ENCODE peak calls at places on chromosome 2, in ten cellular contexts. O is left lung, U is mammary epithelial cell, S is IMR-90, G is GM23338, C is Peyer's patch, Z is PC-3, V is fibroblast of lung, R is esophagus squamous epithelium, W is GM23248. P is an unnamed sample. For H3K27me3, the result is how much of the 10 kb centered on the place peaks cover.

GRCh38 chr2:199979398-199979797 is 24.0 kb downstream of the MAIP1 start:
- DNase-seq in G (no peak), O (no peak), R (no peak), V (no peak), U (no peak), S (no peak), W (peak), C (no peak), Z (no peak), P (no peak)

GRCh38 chr2:234388591-234388990 is 108.3 kb downstream of the ARL4C start:
- DNase-seq in V (peak), S (no peak), R (no peak), C (no peak), U (no peak), G (no peak), O (no peak), Z (no peak), W (peak), P (no peak)

GRCh38 chr2:8836979-8837794 is at the start of gene KIDINS220:
- DNase-seq in S (peak), Z (peak), W (peak), V (peak), R (peak), U (peak), C (peak), G (peak), O (peak), P (peak)

GRCh38 chr2:64402876-64403275 is 51.1 kb upstream of the LGALSL start:
- DNase-seq in O (no peak), V (peak), C (no peak), U (no peak), W (peak), G (no peak), S (no peak), R (no peak), Z (peak), P (no peak)

GRCh38 chr2:158691619-158692018 is 103.5 kb upstream of the DAPL1 start:
- DNase-seq in W (no peak), S (no peak), U (no peak), C (no peak), Z (no peak), V (no peak), R (no peak), G (no peak), O (no peak), P (no peak)

GRCh38 chr2:102050854-102051391 is 59.2 kb downstream of the IL1R2 start:
- DNase-seq in U (no peak), O (no peak), R (no peak), W (peak), V (peak), S (peak), Z (no peak), G (no peak), C (no peak), P (peak)

GRCh38 chr2:233114421-233114861 is 54.3 kb downstream of the INPP5D start:
- DNase-seq in Z (no peak), C (no peak), U (no peak), R (no peak), O (no peak), G (no peak), S (no peak), W (no peak), V (no peak), P (no peak)

GRCh38 chr2:67560818-67561221 is 163.7 kb downstream of the ETAA1 start:
- DNase-seq in O (no peak), G (no peak), U (no peak), R (no peak), W (no peak), S (peak), C (no peak), V (peak), Z (no peak), P (no peak)

GRCh38 chr2:109256921-109257320 is 127.9 kb downstream of the SH3RF3 start:
- DNase-seq in S (peak), C (no peak), W (peak), O (no peak), V (peak), R (no peak), U (no peak), G (no peak), Z (no peak), P (no peak)

GRCh38 chr2:110720547-110720946 is 11.8 kb upstream of the ACOXL start:
- DNase-seq in W (no peak), G (no peak), Z (no peak), R (no peak), U (no peak), C (no peak), O (no peak), V (no peak), S (no peak), P (no peak)

DNA sequence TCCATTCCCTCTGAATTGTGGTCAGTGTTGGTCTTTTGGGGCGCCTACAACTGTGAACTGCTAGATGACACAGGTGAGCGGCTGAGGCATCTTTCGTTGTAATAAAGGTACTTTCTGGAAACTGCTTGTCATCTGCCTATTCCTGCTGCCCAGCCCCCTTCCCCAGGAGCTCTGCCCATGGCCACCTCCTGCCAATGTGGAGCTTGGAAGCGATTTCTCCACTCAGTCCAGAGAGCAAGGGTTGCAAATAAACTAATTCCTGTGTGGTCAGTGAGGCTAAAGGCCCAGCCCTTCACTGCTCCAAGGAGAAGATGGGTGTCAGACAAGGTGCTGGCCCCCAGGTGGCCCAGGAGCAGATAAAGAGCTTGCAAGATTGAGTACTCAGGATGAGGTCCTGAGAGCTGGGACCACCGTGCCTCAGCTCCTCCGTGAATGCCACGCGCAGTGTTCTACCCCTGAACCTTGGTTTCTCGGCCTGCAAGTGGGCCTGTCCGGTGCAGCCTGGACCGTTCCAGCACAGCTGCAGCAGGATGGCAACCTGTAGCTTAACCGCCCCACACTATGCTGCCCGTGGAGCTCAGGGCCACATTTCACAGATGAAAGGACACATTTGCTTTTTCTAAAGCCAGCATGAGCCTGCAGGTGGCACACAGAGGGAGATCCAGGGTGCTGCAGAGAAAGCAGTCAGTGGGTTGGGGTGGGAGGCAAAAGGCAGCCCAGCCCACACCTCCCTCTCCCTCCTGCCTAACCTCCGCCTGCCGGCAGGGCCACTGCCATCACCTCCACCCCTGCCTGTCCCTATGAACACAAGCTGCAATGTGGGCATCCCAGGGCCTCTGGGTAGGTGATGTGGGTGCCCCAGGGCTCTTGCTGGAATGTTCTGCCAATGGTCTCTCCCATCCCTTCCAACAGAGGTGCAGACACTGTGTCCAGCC is 78.7 kb upstream of the OTOF start:
- DNase-seq in U (no peak), S (no peak), C (peak), R (no peak), W (no peak), O (peak), V (no peak), Z (no peak), G (no peak), P (no peak)
- H3K4me3 ChIP-seq in U (no peak), S (no peak), C (no peak), R (no peak), W (no peak), O (no peak), V (no peak), Z (no peak), G (no peak), P (no peak)

GRCh38 chr2:96668771-96669170 is 26.2 kb downstream of the FER1L5 start:
- DNase-seq in C (no peak), R (no peak), Z (no peak), S (no peak), V (no peak), O (no peak), U (no peak), W (no peak), G (no peak), P (no peak)
- H3K27ac ChIP-seq in C (no peak), R (no peak), Z (no peak), S (no peak), V (no peak), O (no peak), U (no peak), W (no peak), G (no peak), P (no peak)

DNA sequence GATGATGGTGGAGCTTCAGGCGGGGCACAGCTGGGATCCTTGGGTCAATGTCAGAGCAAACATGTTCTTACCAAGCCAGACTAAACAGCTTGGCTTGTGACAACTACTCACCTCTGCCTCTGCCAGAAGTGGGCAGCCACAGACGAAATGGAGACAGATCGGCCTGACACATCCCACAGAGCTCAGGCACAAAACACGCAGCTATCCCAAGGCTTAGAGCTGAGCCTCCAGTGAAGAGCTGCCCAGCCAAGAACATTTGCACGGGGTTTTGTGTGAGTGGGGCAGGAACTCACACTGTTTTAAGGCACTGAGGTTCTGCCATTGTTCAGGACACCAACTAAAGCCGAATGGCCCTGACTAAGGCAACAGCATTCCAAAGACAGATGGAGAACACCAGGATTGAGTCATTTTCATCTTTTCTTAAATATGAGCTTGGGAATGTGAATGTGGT is 12.8 kb downstream of the PXDN start:
- DNase-seq in S (peak), R (no peak), C (no peak), O (no peak), Z (peak), V (peak), U (no peak), W (peak), G (no peak), P (peak)
- H3K27me3 ChIP-seq in S (under half), R (under half), C (under half), O (under half), Z (under half), V (under half), U (under half), W (under half), G (under half), P (under half)

DNA sequence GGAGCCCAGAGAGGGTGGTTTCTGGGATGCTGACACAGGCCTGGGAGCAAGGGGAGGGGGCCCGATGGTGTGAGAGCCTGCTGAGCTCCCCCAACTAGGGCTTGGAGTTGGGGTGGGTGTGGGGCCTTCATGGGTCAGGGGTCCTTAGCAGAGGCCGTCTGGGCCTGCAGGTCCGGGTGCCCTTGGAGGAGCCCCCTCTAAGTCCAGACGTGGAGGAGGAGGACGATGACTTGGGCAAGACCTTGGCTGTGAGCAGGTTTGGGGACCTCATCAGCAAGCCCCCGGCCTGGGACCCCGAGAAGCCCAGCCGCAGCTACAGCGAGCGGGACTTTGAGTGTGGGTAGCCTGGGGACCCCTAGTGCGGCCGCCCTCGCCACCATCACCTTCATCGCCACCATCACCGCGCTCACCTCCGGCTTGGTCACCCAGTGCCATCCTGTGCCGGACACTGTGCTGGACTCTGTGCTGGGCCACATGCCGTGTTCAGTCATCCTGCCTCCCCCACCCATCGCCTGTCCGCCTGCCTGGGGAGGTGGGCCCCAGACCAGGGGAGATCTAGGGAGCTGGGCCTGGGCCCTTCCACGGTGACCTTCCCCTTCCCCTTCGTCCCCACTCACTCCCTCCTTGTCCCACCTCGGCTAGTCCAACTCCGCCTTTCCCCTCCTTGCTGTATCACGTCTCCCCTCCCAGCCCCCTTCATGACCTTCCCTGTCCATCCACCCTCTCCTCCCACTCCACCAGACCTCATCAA is 980 bp downstream of the SLC4A3 start:
- DNase-seq in S (no peak), C (no peak), G (no peak), R (no peak), Z (no peak), W (no peak), U (no peak), O (peak), V (no peak), P (peak)
- H3K4me3 ChIP-seq in S (peak), C (no peak), G (peak), R (no peak), Z (peak), W (no peak), U (peak), O (no peak), V (peak), P (peak)

DNA sequence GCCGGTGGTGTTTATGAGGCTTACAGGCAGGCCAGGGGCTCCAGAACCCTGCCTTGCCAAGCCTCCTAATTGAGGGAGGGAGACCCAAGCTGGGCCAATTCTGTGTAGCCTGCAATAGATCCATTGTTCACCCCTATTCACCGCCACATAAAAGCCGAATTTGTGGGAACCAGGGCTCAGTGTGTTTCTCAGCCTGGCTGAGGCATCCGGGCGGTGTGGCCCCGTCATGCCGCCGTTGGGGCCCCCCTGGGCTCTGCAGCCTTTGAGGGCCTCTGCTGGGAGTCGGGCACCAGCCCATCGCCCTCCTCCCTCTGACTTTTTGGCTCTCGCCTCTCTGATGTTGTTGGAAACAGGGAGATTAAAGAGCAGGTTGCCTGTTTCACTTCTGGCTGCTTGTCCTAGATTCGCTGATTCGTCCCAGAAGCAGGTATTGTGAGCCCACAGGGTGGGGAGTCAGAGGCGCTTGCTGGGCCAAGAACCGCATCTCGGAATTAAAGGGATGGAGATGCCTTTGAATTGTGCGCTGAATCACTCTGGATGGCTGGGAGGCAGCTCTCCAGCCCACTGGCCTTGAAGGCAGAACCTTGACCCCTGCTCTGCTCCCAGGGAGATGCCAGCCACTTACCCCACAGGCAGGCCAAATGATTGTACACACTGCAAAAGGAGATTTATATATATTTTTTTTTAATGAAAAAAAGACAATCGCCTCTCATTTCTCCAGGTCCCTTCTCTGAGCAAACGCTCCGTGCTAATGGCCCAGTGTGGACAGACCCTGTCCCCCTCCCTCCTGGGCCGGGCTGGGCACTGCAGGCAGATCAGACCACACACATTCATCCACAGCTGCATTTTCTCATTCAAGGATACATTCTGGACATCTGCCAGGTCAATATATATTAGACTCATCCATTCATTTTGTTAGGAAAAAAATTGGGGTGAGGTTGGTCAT is 14.9 kb upstream of the OTOS start:
- DNase-seq in W (no peak), U (no peak), R (no peak), G (no peak), V (no peak), Z (no peak), C (peak), S (peak), O (peak), P (no peak)
- H3K27ac ChIP-seq in W (no peak), U (no peak), R (no peak), G (no peak), V (no peak), Z (no peak), C (no peak), S (no peak), O (no peak), P (no peak)

GRCh38 chr2:186696804-186697203 is 2.9 kb downstream of the FAM171B start:
- DNase-seq in C (no peak), V (no peak), Z (no peak), U (no peak), W (no peak), O (no peak), R (no peak), S (no peak), G (no peak), P (no peak)

GRCh38 chr2:186697536-186697935 is 3.7 kb downstream of the FAM171B start:
- DNase-seq in G (no peak), C (no peak), Z (peak), O (no peak), W (peak), V (no peak), S (peak), R (no peak), U (peak), P (no peak)

GRCh38 chr2:186696337-186696736 is 2.5 kb downstream of the FAM171B start:
- DNase-seq in Z (no peak), S (no peak), W (no peak), C (no peak), U (no peak), G (no peak), V (no peak), O (no peak), R (no peak), P (no peak)

GRCh38 chr2:186702499-186702898 is 8.6 kb downstream of the FAM171B start:
- DNase-seq in W (no peak), Z (no peak), V (no peak), O (no peak), C (no peak), U (no peak), R (no peak), G (no peak), S (no peak), P (no peak)

GRCh38 chr2:186699742-186700141 is 5.9 kb downstream of the FAM171B start:
- DNase-seq in Z (no peak), V (no peak), S (no peak), U (no peak), G (no peak), W (no peak), C (no peak), O (no peak), R (no peak), P (no peak)
- H3K27me3 ChIP-seq in Z (under half), V (under half), S (under half), U (under half), G (under half), W (under half), C (under half), O (under half), R (under half), P (under half)

P was measured in lower lobe of right lung.